ENCODE peak calls at places on chromosomes 4 and X, in five cellular contexts. D, O, Y, Q and P are unnamed samples.

GRCh38 chrX:13026877-13027652 is 17.4 kb downstream of the FAM9C start:
- DNase-seq in Q (no peak), O (no peak), D (no peak), Y (no peak), P (no peak)

GRCh38 chr4:129218355-129218754 is 122.4 kb downstream of the C4orf33 start:
- DNase-seq in D (no peak), O (no peak), Q (no peak), Y (no peak), P (peak)

GRCh38 chr4:169201144-169202124 is 69.3 kb downstream of the SH3RF1 start:
- DNase-seq in Q (no peak), Y (no peak), D (no peak), O (no peak), P (no peak)

GRCh38 chr4:89752932-89753598 is 83.9 kb downstream of the SNCA start:
- DNase-seq in D (no peak), Q (no peak), O (no peak), Y (no peak), P (peak)

GRCh38 chr4:158161561-158162354 is 11.1 kb downstream of the GASK1B start:
- DNase-seq in Y (no peak), Q (no peak), O (no peak), D (no peak), P (no peak)

GRCh38 chr4:173001571-173001970 is 167.0 kb upstream of the GALNT7 start:
- DNase-seq in Y (no peak), D (no peak), Q (no peak), O (no peak), P (no peak)

GRCh38 chrX:20571611-20572010 is 304.9 kb upstream of the RPS6KA3 start:
- DNase-seq in Y (no peak), O (no peak), D (no peak), Q (no peak), P (no peak)

GRCh38 chrX:10725071-10725470 is 104.7 kb upstream of the MID1 start:
- DNase-seq in Y (no peak), O (no peak), Q (no peak), D (no peak), P (peak)

GRCh38 chr4:77652237-77652897 is 46.7 kb downstream of the CXCL13 start:
- DNase-seq in Y (no peak), O (no peak), D (no peak), Q (no peak), P (no peak)

GRCh38 chr4:144740316-144740715 is 94.4 kb downstream of the HHIP start:
- DNase-seq in D (no peak), Q (no peak), O (no peak), Y (no peak), P (no peak)

GRCh38 chr4:36485885-36486284 is 204.5 kb downstream of the DTHD1 start:
- DNase-seq in Q (no peak), Y (no peak), D (no peak), O (no peak), P (no peak)

GRCh38 chr4:48093949-48094550 is 40.0 kb downstream of the TXK start:
- DNase-seq in Y (no peak), D (no peak), Q (no peak), O (no peak), P (peak)

GRCh38 chr4:145098675-145099037 is 545 bp downstream of the ABCE1 start:
- DNase-seq in D (no peak), Q (no peak), Y (peak), O (no peak), P (peak)

GRCh38 chr4:41146716-41147506 is 67.4 kb downstream of the APBB2 start:
- DNase-seq in Y (no peak), Q (no peak), D (no peak), O (no peak), P (no peak)

GRCh38 chrX:148422531-148422930 is 77.9 kb upstream of the AFF2 start:
- DNase-seq in Y (no peak), O (no peak), Q (no peak), D (no peak), P (no peak)

GRCh38 chrX:139881130-139881529 is 51.7 kb downstream of the ATP11C start:
- DNase-seq in D (no peak), Y (no peak), Q (no peak), O (no peak), P (no peak)

GRCh38 chr4:75490155-75490554 is 24.0 kb downstream of the RCHY1 start:
- DNase-seq in Q (no peak), Y (no peak), D (no peak), O (no peak), P (no peak)

GRCh38 chr4:960736-961650 is 12.4 kb downstream of the DGKQ start:
- DNase-seq in O (no peak), Q (no peak), D (no peak), Y (no peak), P (no peak)

GRCh38 chr4:128322986-128323385 is 35.4 kb upstream of the PGRMC2 start:
- DNase-seq in D (no peak), Y (peak), O (no peak), Q (no peak), P (no peak)

GRCh38 chr4:185109736-185110135 is 33.3 kb upstream of the SLC25A4 start:
- DNase-seq in Y (no peak), O (no peak), Q (no peak), D (no peak), P (no peak)

GRCh38 chrX:155188786-155189185 is 27.5 kb upstream of the VBP1 start:
- DNase-seq in Q (no peak), O (no peak), D (no peak), Y (no peak), P (no peak)
- TF ChIP-seq SUZ12 in Q (no peak), O (no peak), D (no peak), Y (no peak), P (no peak)

GRCh38 chrX:132092439-132093065 is 35.3 kb downstream of the FRMD7 start:
- DNase-seq in O (peak), D (peak), Q (peak), Y (peak), P (peak)
- TF ChIP-seq SUZ12 in O (no peak), D (no peak), Q (no peak), Y (no peak), P (no peak)

GRCh38 chr4:15651682-15652081 is 3.5 kb downstream of the FBXL5 start:
- DNase-seq in Y (no peak), Q (no peak), D (no peak), O (no peak), P (no peak)
- TF ChIP-seq SUZ12 in Y (no peak), Q (no peak), D (no peak), O (no peak), P (no peak)

DNA sequence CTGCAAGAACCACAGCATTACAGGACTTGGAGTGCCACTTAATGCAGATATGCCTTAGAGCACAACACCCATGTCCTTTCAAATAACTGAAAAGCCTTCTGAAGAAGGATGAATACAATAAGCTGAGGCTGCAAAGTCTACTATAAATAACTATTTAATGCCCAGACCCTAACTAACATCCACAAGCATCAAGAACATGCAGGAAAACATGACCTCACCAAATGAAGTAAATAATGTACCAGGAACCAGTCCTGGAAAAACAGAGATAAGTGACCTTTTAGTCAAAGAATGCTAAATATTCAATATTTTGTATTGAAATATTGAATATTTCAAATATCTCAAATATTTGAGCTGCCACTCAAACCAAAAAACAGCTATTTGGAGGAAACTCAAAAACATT is 16.9 kb downstream of the ACTRT1 start:
- DNase-seq in D (no peak), O (no peak), Q (no peak), Y (no peak), P (no peak)
- TF ChIP-seq SUZ12 in D (no peak), O (no peak), Q (no peak), Y (no peak), P (no peak)

GRCh38 chr4:55458611-55459010 is 62.9 kb downstream of the TMEM165 start:
- DNase-seq in O (no peak), Y (no peak), Q (no peak), D (no peak), P (no peak)
- TF ChIP-seq SUZ12 in O (no peak), Y (no peak), Q (no peak), D (no peak), P (no peak)

GRCh38 chr4:142984871-142985585 is 138.9 kb upstream of the INPP4B start:
- DNase-seq in D (peak), Q (peak), O (no peak), Y (peak), P (peak)
- TF ChIP-seq SUZ12 in D (no peak), Q (no peak), O (no peak), Y (no peak), P (no peak)

GRCh38 chr4:105181259-105181658 is 34.6 kb downstream of the TET2 start:
- DNase-seq in Q (no peak), Y (no peak), O (no peak), D (no peak), P (no peak)

GRCh38 chr4:105186701-105187158 is 40.1 kb downstream of the TET2 start:
- DNase-seq in Q (no peak), O (no peak), Y (no peak), D (no peak), P (no peak)

GRCh38 chr4:105179539-105180401 is 33.1 kb downstream of the TET2 start:
- DNase-seq in Y (peak), Q (no peak), D (no peak), O (no peak), P (no peak)

GRCh38 chr4:105182211-105182610 is 35.5 kb downstream of the TET2 start:
- DNase-seq in Q (no peak), O (no peak), D (no peak), Y (no peak), P (no peak)

GRCh38 chr4:105184316-105184988 is 37.8 kb downstream of the TET2 start:
- DNase-seq in D (no peak), Y (no peak), O (no peak), Q (no peak), P (no peak)
- TF ChIP-seq SUZ12 in D (no peak), Y (no peak), O (no peak), Q (no peak), P (no peak)

GRCh38 chrX:38965883-38966282 is 164.6 kb downstream of the MID1IP1 start:
- DNase-seq in Y (no peak), O (no peak), Q (no peak), D (peak), P (no peak)
- TF ChIP-seq SUZ12 in Y (no peak), O (no peak), Q (no peak), D (no peak), P (no peak)